ENCODE peak calls at places on chromosome 11, in seven cellular contexts. W is IMR-90, Q is OCI-LY7, T is mesenchymal stem cell, S is neural progenitor cell, Z is H9, G is HCT116. J is an unnamed sample.

GRCh38 chr11:132972565-132972964 is 559.7 kb downstream of the OPCML start:
- DNase-seq in W (no peak), Q (no peak), T (no peak), S (no peak), Z (no peak), G (no peak), J (no peak)

GRCh38 chr11:81772161-81772560 is 961.5 kb downstream of the FAM181B start:
- DNase-seq in W (no peak), Q (no peak), T (no peak), S (peak), Z (no peak), G (no peak), J (peak)

GRCh38 chr11:88631497-88631896 is 294.0 kb upstream of the CTSC start:
- DNase-seq in W (peak), Q (no peak), T (no peak), S (peak), Z (no peak), G (peak), J (peak)

GRCh38 chr11:101401245-101401644 is 182.6 kb downstream of the TRPC6 start:
- DNase-seq in W (peak), Q (no peak), T (peak), S (no peak), Z (no peak), G (no peak), J (peak)

GRCh38 chr11:100918551-100919500 is 210.8 kb downstream of the PGR start:
- DNase-seq in W (peak), Q (no peak), T (peak), S (peak), Z (no peak), G (no peak), J (no peak)

GRCh38 chr11:112856591-112856990 is 104.6 kb upstream of the NCAM1 start:
- DNase-seq in W (no peak), Q (no peak), T (no peak), S (no peak), Z (no peak), G (no peak), J (no peak)

GRCh38 chr11:11789735-11790369 is 51.9 kb upstream of the USP47 start:
- DNase-seq in W (peak), Q (peak), T (peak), S (peak), Z (no peak), G (no peak), J (no peak)

GRCh38 chr11:74153224-74153623 is 17.6 kb downstream of the C2CD3 start:
- DNase-seq in W (no peak), Q (no peak), T (no peak), S (no peak), Z (no peak), G (no peak), J (no peak)

GRCh38 chr11:36376315-36376887 is 80.3 kb downstream of the PRR5L start:
- DNase-seq in W (peak), Q (no peak), T (peak), S (peak), Z (peak), G (no peak), J (peak)

GRCh38 chr11:27397619-27398412 is 34.8 kb upstream of the CCDC34 start:
- DNase-seq in W (no peak), Q (no peak), T (no peak), S (no peak), Z (no peak), G (no peak), J (no peak)

GRCh38 chr11:31248768-31249167 is 120.8 kb downstream of the DCDC1 start:
- DNase-seq in W (no peak), Q (no peak), T (no peak), S (no peak), Z (no peak), G (no peak), J (no peak)

GRCh38 chr11:114090225-114090624 is 30.7 kb downstream of the ZBTB16 start:
- DNase-seq in W (no peak), Q (no peak), T (no peak), S (no peak), Z (no peak), G (no peak), J (no peak)

GRCh38 chr11:114090976-114091375 is 31.5 kb downstream of the ZBTB16 start:
- DNase-seq in W (no peak), Q (no peak), T (no peak), S (no peak), Z (no peak), G (no peak), J (no peak)

GRCh38 chr11:114092953-114093352 is 33.4 kb downstream of the ZBTB16 start:
- DNase-seq in W (no peak), Q (no peak), T (no peak), S (peak), Z (no peak), G (no peak), J (no peak)

GRCh38 chr11:114092478-114092877 is 33.0 kb downstream of the ZBTB16 start:
- DNase-seq in W (no peak), Q (no peak), T (no peak), S (no peak), Z (no peak), G (no peak), J (no peak)

DNA sequence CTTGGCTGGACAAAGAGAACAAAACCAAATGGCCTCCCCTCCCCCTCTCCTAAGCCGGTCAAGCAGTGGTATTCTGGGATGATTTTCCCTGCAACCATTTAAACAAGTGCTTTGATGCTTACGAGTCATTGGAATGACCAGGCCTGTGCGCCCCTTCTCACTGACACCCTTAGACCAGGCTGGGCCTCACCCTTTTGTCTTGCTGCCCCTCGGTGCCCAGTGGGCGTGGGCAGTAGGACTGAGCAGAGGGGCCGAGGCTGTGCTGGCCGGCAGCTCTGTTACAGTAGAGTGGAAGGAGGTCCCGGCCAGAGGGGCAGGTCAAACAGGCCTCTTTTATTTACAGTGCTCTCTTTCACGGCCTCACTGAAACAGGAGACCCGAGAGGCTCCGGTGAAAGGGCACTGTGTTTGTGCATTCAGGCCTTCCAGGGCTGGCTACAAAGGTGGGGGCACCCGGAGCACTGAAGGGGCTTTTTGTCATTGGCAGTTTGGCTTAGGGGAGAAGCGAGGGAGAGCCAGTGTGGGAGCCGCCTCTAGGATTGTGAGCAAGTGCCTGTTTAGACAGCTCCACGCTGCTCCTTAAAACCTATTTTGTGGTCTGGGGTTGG is 32.4 kb downstream of the ZBTB16 start:
- DNase-seq in W (no peak), Q (no peak), T (peak), S (peak), Z (no peak), G (no peak), J (no peak)
- H2AFZ ChIP-seq in W (no peak), Q (no peak), T (peak), S (no peak), Z (no peak), G (no peak), J (no peak)

GRCh38 chr11:62435741-62436485 is 17.1 kb downstream of the SCGB1A1 start:
- DNase-seq in W (no peak), Q (no peak), T (no peak), S (no peak), Z (no peak), G (no peak), J (no peak)
- H2AFZ ChIP-seq in W (no peak), Q (no peak), T (no peak), S (no peak), Z (no peak), G (no peak), J (no peak)

GRCh38 chr11:96964661-96965060 is 574.8 kb downstream of the JRKL start:
- DNase-seq in W (no peak), Q (no peak), T (peak), S (peak), Z (no peak), G (no peak), J (no peak)
- H2AFZ ChIP-seq in W (no peak), Q (no peak), T (no peak), S (no peak), Z (no peak), G (no peak), J (no peak)

GRCh38 chr11:110312670-110313069 is 16.3 kb upstream of the RDX start:
- DNase-seq in W (no peak), Q (no peak), T (no peak), S (no peak), Z (no peak), G (no peak), J (no peak)

GRCh38 chr11:110319501-110319900 is 23.1 kb upstream of the RDX start:
- DNase-seq in W (no peak), Q (no peak), T (no peak), S (no peak), Z (no peak), G (no peak), J (no peak)

GRCh38 chr11:110314366-110315095 is 18.1 kb upstream of the RDX start:
- DNase-seq in W (no peak), Q (no peak), T (no peak), S (no peak), Z (no peak), G (no peak), J (no peak)

GRCh38 chr11:110318638-110319404 is 22.4 kb upstream of the RDX start:
- DNase-seq in W (no peak), Q (no peak), T (no peak), S (no peak), Z (no peak), G (no peak), J (no peak)

GRCh38 chr11:110317516-110317932 is 21.1 kb upstream of the RDX start:
- DNase-seq in W (peak), Q (no peak), T (peak), S (no peak), Z (no peak), G (no peak), J (peak)
- H2AFZ ChIP-seq in W (no peak), Q (no peak), T (no peak), S (no peak), Z (no peak), G (peak), J (no peak)

GRCh38 chr11:72222907-72223614 is 1.5 kb upstream of the INPPL1 start:
- DNase-seq in W (peak), Q (peak), T (peak), S (peak), Z (peak), G (peak), J (peak)

GRCh38 chr11:72223615-72224586 is 666 bp upstream of the INPPL1 start:
- DNase-seq in W (peak), Q (peak), T (peak), S (peak), Z (peak), G (peak), J (peak)

GRCh38 chr11:72222106-72222891 is 2.3 kb upstream of the INPPL1 start:
- DNase-seq in W (no peak), Q (peak), T (no peak), S (peak), Z (peak), G (no peak), J (no peak)

GRCh38 chr11:72220696-72221363 is 3.7 kb upstream of the INPPL1 start:
- DNase-seq in W (no peak), Q (peak), T (no peak), S (no peak), Z (peak), G (no peak), J (no peak)

GRCh38 chr11:72221386-72221785 is 3.2 kb upstream of the INPPL1 start:
- DNase-seq in W (no peak), Q (peak), T (no peak), S (no peak), Z (peak), G (no peak), J (no peak)
- H2AFZ ChIP-seq in W (peak), Q (peak), T (no peak), S (peak), Z (no peak), G (no peak), J (no peak)

J was measured in astrocyte.